ENCODE peak calls at places on chromosomes 3 and 15, in six cellular contexts. P, T, W, Z, U and S are unnamed samples.
A peak's percentile ranks its signal among the peaks of the same experiment; 100 is the strongest.

GRCh38 chr3:23468203-23468602 is 265.1 kb downstream of the UBE2E2 start:
- DNase-seq in W (no peak), T (no peak), Z (no peak), P (no peak), U (no peak), S (no peak)

GRCh38 chr3:169094204-169094603 is 569.3 kb downstream of the MECOM start:
- DNase-seq in W (no peak), Z (no peak), T (no peak), U (no peak), P (peak; percentile 41), S (peak; percentile 22)

GRCh38 chr3:185954366-185954723 is 16.5 kb upstream of the TRA2B start:
- DNase-seq in T (no peak), W (peak; percentile 59), Z (no peak), U (no peak), P (no peak), S (no peak)

GRCh38 chr3:106811376-106811775 is 565.9 kb upstream of the CCDC54 start:
- DNase-seq in U (peak; percentile 59), W (peak; percentile 88), Z (no peak), P (peak; percentile 91), T (no peak), S (no peak)

GRCh38 chr15:66489179-66489791 is 8.3 kb downstream of the SNAPC5 start:
- DNase-seq in P (no peak), W (no peak), Z (no peak), T (no peak), U (no peak), S (no peak)

GRCh38 chr3:14898929-14899328 is 48.5 kb upstream of the NR2C2 start:
- DNase-seq in W (no peak), P (no peak), T (no peak), Z (no peak), U (no peak), S (no peak)

GRCh38 chr3:156816091-156816793 is 9.9 kb upstream of the LEKR1 start:
- DNase-seq in P (peak; percentile 65), Z (peak; percentile 38), U (peak; percentile 65), W (peak; percentile 79), T (peak; percentile 71), S (peak; percentile 61)

GRCh38 chr3:189324538-189325138 is 152.9 kb downstream of the TPRG1 start:
- DNase-seq in P (peak; percentile 94), T (peak; percentile 92), U (peak; percentile 68), W (peak; percentile 72), Z (peak; percentile 84), S (peak; percentile 61)

GRCh38 chr3:195348719-195349118 is 77.8 kb upstream of the XXYLT1 start:
- DNase-seq in W (no peak), T (no peak), Z (no peak), P (no peak), U (no peak), S (no peak)

DNA sequence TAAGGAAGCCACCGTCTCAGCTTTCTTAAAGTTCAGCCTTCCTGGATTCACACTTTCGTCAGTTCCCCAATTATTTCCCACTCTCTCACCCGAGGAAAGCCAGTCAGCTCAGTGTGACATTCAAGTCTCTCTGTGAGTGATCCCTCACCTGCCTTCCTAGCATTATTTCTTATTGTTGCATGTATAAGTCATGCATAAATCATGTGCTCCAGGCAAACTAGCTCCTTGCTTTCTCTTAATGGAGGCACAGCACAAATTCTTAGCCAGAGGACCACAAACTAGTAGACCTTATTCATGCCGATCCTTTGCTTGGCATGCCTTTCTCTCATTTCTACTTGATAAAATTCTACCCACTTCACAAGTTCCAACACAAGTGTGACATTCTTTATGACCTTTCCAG is 44.3 kb downstream of the CLDN11 start:
- DNase-seq in Z (no peak), U (no peak), W (no peak), P (no peak), T (no peak), S (no peak)
- H3K4me1 ChIP-seq in Z (no peaks in the 10 kb centered on the region), U (no peaks in the 10 kb centered on the region), W (no peaks in the 10 kb centered on the region), P (no peaks in the 10 kb centered on the region), T (no peaks in the 10 kb centered on the region), S (no peaks in the 10 kb centered on the region)

GRCh38 chr15:51343466-51343865 is 2.0 kb downstream of the GLDN start:
- DNase-seq in W (no peak), P (no peak), Z (no peak), U (no peak), T (no peak), S (no peak)

GRCh38 chr15:51338496-51338895 is at the start of gene CYP19A1:
- DNase-seq in U (no peak), T (no peak), W (no peak), P (no peak), Z (no peak), S (no peak)

GRCh38 chr15:51341366-51342248 is at the start of gene GLDN:
- DNase-seq in Z (no peak), T (no peak), P (peak; percentile 32), W (peak; percentile 2), U (peak; percentile 23), S (peak; percentile 17)

GRCh38 chr15:51342249-51342999 is 969 bp downstream of the GLDN start:
- DNase-seq in T (no peak), W (no peak), U (no peak), P (no peak), Z (no peak), S (no peak)
- H3K4me3 ChIP-seq in T (no peak overlapping the region), W (no peak overlapping the region), U (no peak overlapping the region), P (peak overlapping the region; percentile 35), Z (no peak overlapping the region), S (no peak overlapping the region)

DNA sequence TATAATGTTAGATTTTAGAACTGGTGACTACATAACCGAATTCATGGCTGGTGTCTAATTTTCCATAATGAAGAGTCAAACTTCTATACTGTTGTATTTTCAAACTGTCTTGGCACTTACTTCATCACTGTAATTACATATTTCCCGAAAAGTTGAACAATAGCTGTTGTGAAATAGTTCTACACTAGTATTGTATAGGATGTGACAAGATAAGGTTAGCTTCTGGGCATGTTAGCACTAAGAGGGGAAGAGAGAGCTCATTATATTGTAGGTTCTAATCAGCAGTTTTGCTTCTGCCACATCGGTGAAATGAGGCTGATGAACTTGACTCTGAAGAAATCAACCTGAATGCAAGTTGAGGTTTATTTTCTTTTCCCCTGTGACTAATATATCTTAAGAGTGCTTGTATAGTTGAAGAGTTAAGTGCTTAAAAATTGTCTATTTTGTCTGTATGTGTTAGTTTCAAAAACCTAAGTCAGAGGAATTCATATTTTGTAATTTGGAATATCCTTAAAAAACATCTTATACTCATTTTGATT is 8.9 kb downstream of the GYG1 start:
- DNase-seq in U (peak; percentile 40), P (peak; percentile 37), T (no peak), Z (no peak), W (peak; percentile 69), S (no peak)
- H3K4me1 ChIP-seq in U (peaks cover 18% of the 10 kb centered on the region), P (peaks cover 5% of the 10 kb centered on the region), T (peaks cover 17% of the 10 kb centered on the region), Z (peaks cover 8% of the 10 kb centered on the region), W (peaks cover 16% of the 10 kb centered on the region), S (no peaks in the 10 kb centered on the region)

GRCh38 chr3:175526191-175526590 is 667.1 kb downstream of the NAALADL2 start:
- DNase-seq in W (no peak), T (no peak), U (no peak), Z (no peak), P (peak; percentile 11), S (no peak)

GRCh38 chr3:175526609-175527280 is 667.6 kb downstream of the NAALADL2 start:
- DNase-seq in P (peak; percentile 4), Z (no peak), T (no peak), U (peak; percentile 33), W (peak; percentile 2), S (no peak)
- H3K4me3 ChIP-seq in P (peak overlapping the region; percentile 59), Z (no peak overlapping the region), T (no peak overlapping the region), U (peak overlapping the region; percentile 54), W (peak overlapping the region; percentile 57), S (peak overlapping the region; percentile 6)

GRCh38 chr15:40828447-40829036 is at the start of gene PPP1R14D:
- DNase-seq in T (no peak), Z (peak; percentile 88), U (no peak), P (no peak), W (no peak), S (no peak)

GRCh38 chr15:40829155-40829554 is 647 bp upstream of the PPP1R14D start:
- DNase-seq in T (no peak), U (no peak), Z (peak; percentile 53), P (no peak), W (no peak), S (no peak)

GRCh38 chr15:40823572-40824343 is 4.8 kb downstream of the PPP1R14D start:
- DNase-seq in T (no peak), U (no peak), Z (no peak), P (no peak), W (no peak), S (no peak)

GRCh38 chr15:40826123-40827075 is 2.1 kb downstream of the PPP1R14D start:
- DNase-seq in U (no peak), W (no peak), Z (no peak), P (no peak), T (no peak), S (no peak)

GRCh38 chr15:40825661-40826088 is 2.8 kb downstream of the PPP1R14D start:
- DNase-seq in T (no peak), U (no peak), W (peak; percentile 69), P (no peak), Z (peak; percentile 80), S (peak; percentile 24)
- H3K4me1 ChIP-seq in T (no peaks in the 10 kb centered on the region), U (no peaks in the 10 kb centered on the region), W (peaks cover 11% of the 10 kb centered on the region), P (no peaks in the 10 kb centered on the region), Z (peaks cover 30% of the 10 kb centered on the region), S (peaks cover 11% of the 10 kb centered on the region)